ENCODE peak calls at places on chromosomes 1 and 21, in nine cellular contexts. C, G, E, F, B, K, Y, T and J are unnamed samples.

GRCh38 chr1:41003640-41004220 is 17.8 kb downstream of the SLFNL1 start:
- DNase-seq in K (peak), F (peak), B (peak), Y (peak), C (peak), G (peak), E (peak), T (peak), J (peak)

GRCh38 chr1:155940531-155940992 is 876 bp upstream of the RXFP4 start:
- DNase-seq in G (peak), C (peak), E (no peak), T (no peak), B (peak), K (peak), Y (peak), F (peak), J (peak)

GRCh38 chr1:212161231-212161781 is 123.9 kb upstream of the PPP2R5A start:
- DNase-seq in C (no peak), G (peak), E (no peak), T (no peak), F (no peak), K (peak), B (peak), Y (no peak), J (peak)

GRCh38 chr1:115377411-115377810 is 39.4 kb upstream of the NGF start:
- DNase-seq in T (no peak), E (no peak), G (peak), K (no peak), B (no peak), Y (no peak), C (no peak), F (no peak), J (peak)

GRCh38 chr1:206550446-206550845 is 43.1 kb downstream of the RASSF5 start:
- DNase-seq in K (no peak), G (peak), F (no peak), Y (no peak), E (no peak), T (no peak), B (no peak), C (no peak), J (no peak)

GRCh38 chr1:96145486-96145885 is 576.1 kb upstream of the PTBP2 start:
- DNase-seq in B (no peak), E (no peak), K (no peak), C (no peak), Y (no peak), F (no peak), T (no peak), G (no peak), J (no peak)

GRCh38 chr1:27959792-27960603 is at the start of gene XKR8:
- DNase-seq in C (peak), E (peak), Y (peak), F (peak), K (peak), T (peak), G (peak), B (peak), J (peak)

GRCh38 chr1:115166531-115167091 is 77.3 kb upstream of the TSPAN2 start:
- DNase-seq in F (no peak), E (no peak), K (no peak), C (no peak), G (peak), B (no peak), T (no peak), Y (no peak), J (peak)

GRCh38 chr1:185208626-185209170 is 51.7 kb downstream of the SWT1 start:
- DNase-seq in K (no peak), T (no peak), G (peak), C (no peak), Y (no peak), E (no peak), B (no peak), F (no peak), J (peak)

GRCh38 chr1:28663871-28664470 is 4.6 kb upstream of the GMEB1 start:
- DNase-seq in Y (no peak), C (no peak), T (no peak), G (no peak), K (no peak), B (no peak), E (no peak), F (no peak), J (no peak)

GRCh38 chr1:65230741-65231439 is 78.5 kb upstream of the DNAJC6 start:
- DNase-seq in E (peak), T (no peak), C (no peak), B (no peak), Y (no peak), F (no peak), K (no peak), G (peak), J (no peak)

GRCh38 chr1:51648180-51649109 is 31.6 kb downstream of the OSBPL9 start:
- DNase-seq in Y (peak), F (peak), K (no peak), T (no peak), E (no peak), B (peak), G (peak), C (no peak), J (peak)

GRCh38 chr1:167474191-167474641 is 44.1 kb downstream of the CD247 start:
- DNase-seq in B (no peak), C (no peak), G (no peak), E (no peak), Y (no peak), T (no peak), F (no peak), K (no peak), J (no peak)

GRCh38 chr1:149936076-149936991 is at the start of gene MTMR11:
- DNase-seq in Y (peak), C (peak), F (peak), G (peak), T (no peak), K (no peak), E (no peak), B (no peak), J (peak)

GRCh38 chr1:10888791-10889627 is 92.6 kb upstream of the CASZ1 start:
- DNase-seq in G (no peak), K (no peak), F (no peak), T (no peak), C (no peak), B (no peak), E (no peak), Y (no peak), J (no peak)

DNA sequence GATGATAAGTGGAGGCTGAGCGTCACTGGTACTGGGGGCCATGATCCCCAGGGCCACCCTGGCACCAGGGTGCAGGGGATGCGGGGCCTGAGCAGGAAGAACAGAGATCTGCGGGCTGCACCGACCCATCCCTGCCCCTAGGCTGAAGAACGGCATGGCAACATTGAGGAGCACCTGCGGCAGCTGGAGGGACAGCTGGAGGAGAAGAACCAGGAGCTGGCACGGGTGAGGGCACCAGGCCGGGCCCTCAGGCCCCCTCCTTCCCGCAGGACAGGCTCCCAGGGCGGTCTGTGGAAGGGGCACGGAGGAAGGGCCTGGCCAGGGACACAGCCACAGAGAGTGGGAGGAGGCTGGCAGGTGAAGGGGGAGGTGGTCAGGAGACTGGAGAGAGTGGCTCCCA is 21.8 kb downstream of the PPFIA4 start:
- DNase-seq in C (no peak), K (no peak), T (no peak), G (no peak), E (no peak), F (no peak), B (no peak), Y (no peak), J (no peak)
- TF ChIP-seq CTCF in C (no peak), K (no peak), T (no peak), G (no peak), E (no peak), F (no peak), B (no peak), Y (no peak), J (no peak)

GRCh38 chr1:54884768-54885167 is 2.2 kb downstream of the DHCR24 start:
- DNase-seq in F (no peak), C (no peak), G (no peak), T (no peak), K (no peak), B (no peak), E (no peak), Y (no peak), J (no peak)
- H3K4me3 ChIP-seq in F (no peak), C (no peak), G (peak), T (no peak), K (peak), B (peak), E (no peak), Y (no peak), J (peak)

GRCh38 chr1:147647796-147648633 is 22.3 kb downstream of the ACP6 start:
- DNase-seq in G (no peak), F (no peak), C (no peak), Y (peak), E (no peak), B (peak), K (no peak), T (no peak), J (no peak)
- TF ChIP-seq CTCF in G (no peak), F (no peak), C (no peak), Y (no peak), E (no peak), B (no peak), K (no peak), T (no peak), J (no peak)

GRCh38 chr1:200963076-200963475 is 60.4 kb downstream of the KIF21B start:
- DNase-seq in T (no peak), G (no peak), F (no peak), Y (no peak), B (no peak), K (no peak), E (no peak), C (no peak), J (peak)
- H3K4me3 ChIP-seq in T (no peak), G (no peak), F (no peak), Y (no peak), B (no peak), K (no peak), E (no peak), C (no peak), J (no peak)

GRCh38 chr1:56898888-56899287 is 44.3 kb downstream of the C8A start:
- DNase-seq in Y (no peak), C (no peak), K (no peak), B (no peak), T (no peak), G (no peak), E (no peak), F (no peak), J (no peak)

GRCh38 chr1:56905667-56906066 is 51.1 kb downstream of the C8A start:
- DNase-seq in K (no peak), T (no peak), E (no peak), C (no peak), B (no peak), F (no peak), Y (no peak), G (no peak), J (no peak)

GRCh38 chr1:56904706-56905105 is 50.1 kb downstream of the C8A start:
- DNase-seq in K (no peak), C (no peak), Y (no peak), E (no peak), B (no peak), T (no peak), F (no peak), G (no peak), J (no peak)

GRCh38 chr1:56901720-56902119 is 47.1 kb downstream of the C8A start:
- DNase-seq in K (no peak), T (no peak), Y (no peak), F (no peak), B (no peak), C (no peak), E (no peak), G (peak), J (peak)

DNA sequence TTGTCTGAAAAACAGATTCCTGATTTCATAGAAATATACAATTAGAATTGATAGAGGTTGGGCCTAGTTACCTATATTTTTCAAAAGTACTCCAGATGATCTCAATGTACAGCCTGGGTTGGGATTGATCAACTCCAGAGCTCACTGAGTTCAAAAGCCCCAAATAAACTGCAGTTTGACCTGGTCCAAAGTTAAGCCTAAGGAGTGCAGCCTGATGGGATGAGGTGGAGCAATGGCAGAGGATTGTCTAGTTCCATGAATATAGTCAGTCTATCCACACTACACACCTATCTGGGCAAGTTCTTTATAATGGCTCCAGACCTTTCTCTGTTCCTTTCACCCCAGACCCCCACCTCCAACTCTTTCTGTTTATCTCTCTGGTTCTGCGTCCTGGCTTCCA is 49.2 kb downstream of the C8A start:
- DNase-seq in T (no peak), Y (no peak), G (no peak), F (no peak), C (no peak), B (no peak), K (no peak), E (no peak), J (no peak)
- TF ChIP-seq CTCF in T (no peak), Y (no peak), G (no peak), F (no peak), C (no peak), B (no peak), K (no peak), E (no peak), J (no peak)

GRCh38 chr1:7070389-7071029 is 285.3 kb downstream of the CAMTA1 start:
- DNase-seq in K (peak), B (peak), T (peak), C (peak), F (peak), Y (peak), G (peak), E (peak), J (peak)
- H3K4me3 ChIP-seq in K (peak), B (no peak), T (no peak), C (peak), F (peak), Y (no peak), G (peak), E (peak), J (peak)

GRCh38 chr1:8318436-8318835 is 522 bp downstream of the SLC45A1 start:
- DNase-seq in K (no peak), F (no peak), C (no peak), G (no peak), T (no peak), E (no peak), Y (no peak), B (peak), J (no peak)

GRCh38 chr1:8314346-8315280 is 3.3 kb upstream of the SLC45A1 start:
- DNase-seq in Y (peak), B (peak), T (peak), F (peak), K (peak), G (peak), E (no peak), C (peak), J (peak)

GRCh38 chr1:8317647-8318360 is at the start of gene SLC45A1:
- DNase-seq in C (peak), F (peak), K (peak), T (peak), E (no peak), G (peak), B (peak), Y (peak), J (peak)

GRCh38 chr1:8312235-8313218 is 5.4 kb upstream of the SLC45A1 start:
- DNase-seq in K (no peak), B (no peak), G (no peak), C (peak), T (peak), Y (no peak), F (no peak), E (no peak), J (no peak)

DNA sequence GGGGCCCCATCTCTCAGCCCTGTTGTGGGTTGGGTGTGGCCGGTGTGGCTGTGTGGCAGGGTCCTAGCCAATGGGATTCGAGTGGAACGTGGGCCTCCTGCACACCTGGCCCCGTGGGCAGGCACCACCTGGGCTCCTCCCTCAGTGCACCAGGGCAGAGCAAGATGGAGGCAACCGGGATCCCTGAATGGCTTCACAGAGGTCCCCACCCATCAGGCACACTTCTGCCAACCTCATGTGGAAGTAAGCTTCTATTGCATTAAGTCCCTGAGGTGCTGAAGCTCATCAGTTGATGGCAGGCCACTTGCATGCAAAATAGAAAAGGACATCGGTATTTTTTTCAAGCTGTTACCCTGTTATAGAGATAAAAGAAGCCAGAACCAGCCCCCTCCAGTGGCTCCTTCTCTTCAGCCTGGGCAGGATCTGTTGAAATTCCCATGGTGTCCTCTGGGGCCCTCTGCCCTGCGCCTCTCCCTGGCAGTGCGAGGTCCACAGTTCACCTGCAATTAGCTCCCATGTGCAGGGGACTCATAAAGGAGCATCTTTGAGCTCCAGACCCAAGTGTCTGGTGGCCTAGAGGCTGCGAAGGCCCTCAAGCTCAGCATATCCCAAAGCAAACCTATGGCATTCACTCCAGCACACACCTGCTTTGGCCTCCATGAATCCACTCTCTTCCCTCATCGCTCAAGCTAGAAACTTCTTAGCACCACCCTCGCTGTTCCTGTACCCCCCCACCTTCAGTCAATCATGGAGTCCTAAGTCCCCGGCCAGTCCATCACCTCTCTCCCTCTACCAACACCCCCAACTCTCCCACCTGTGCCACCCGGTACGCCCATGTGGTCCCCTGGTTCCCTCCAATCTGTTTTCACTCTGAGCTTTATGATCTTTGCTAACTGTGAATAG is 2.1 kb upstream of the SLC45A1 start:
- DNase-seq in K (no peak), C (no peak), G (no peak), F (no peak), E (no peak), B (peak), Y (no peak), T (peak), J (no peak)
- TF ChIP-seq CTCF in K (peak), C (no peak), G (peak), F (no peak), E (no peak), B (no peak), Y (peak), T (no peak), J (peak)

GRCh38 chr21:25638634-25639166 is 358 bp upstream of the JAM2 start:
- DNase-seq in G (peak), K (no peak), Y (no peak), C (no peak), F (no peak), E (no peak), B (no peak), T (no peak), J (no peak)

GRCh38 chr21:25639922-25640670 is 1.0 kb downstream of the JAM2 start:
- DNase-seq in C (no peak), K (no peak), F (peak), T (no peak), G (no peak), B (no peak), Y (no peak), E (no peak), J (no peak)

GRCh38 chr21:25643486-25643885 is 4.4 kb downstream of the JAM2 start:
- DNase-seq in E (no peak), C (no peak), K (no peak), Y (no peak), T (no peak), B (no peak), G (no peak), F (no peak), J (no peak)

GRCh38 chr21:25639167-25639921 is at the start of gene JAM2:
- DNase-seq in C (no peak), T (peak), Y (peak), B (no peak), G (peak), K (no peak), F (peak), E (peak), J (no peak)

DNA sequence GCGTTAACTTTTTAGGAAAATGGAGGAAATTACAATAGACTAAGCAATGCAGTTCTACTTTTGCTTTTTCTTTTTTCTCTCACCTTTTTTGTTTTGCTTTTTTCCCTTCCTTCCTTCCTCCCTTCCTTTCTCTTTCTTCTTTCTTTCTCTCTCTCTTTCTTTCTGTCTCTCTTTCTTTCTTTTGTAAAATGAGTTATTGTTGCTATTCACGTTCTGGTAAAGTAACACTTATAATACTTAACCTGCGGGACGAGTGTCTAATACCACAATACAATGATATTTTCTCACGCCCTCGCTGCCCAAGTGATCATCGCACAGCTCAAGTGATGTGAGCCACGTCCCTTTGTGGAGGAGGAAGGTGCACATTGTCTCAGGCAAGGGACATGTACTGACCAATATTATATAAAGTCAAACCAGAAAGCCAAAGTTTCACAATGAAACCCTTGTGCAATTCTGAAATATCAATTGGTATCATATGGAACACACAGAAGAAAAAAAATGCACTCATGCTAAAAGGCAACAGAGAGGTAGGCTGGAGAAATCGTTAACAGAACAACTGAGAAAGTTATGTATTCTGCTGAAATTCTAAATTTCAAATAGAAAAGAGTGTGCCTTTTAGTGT is 1.7 kb downstream of the JAM2 start:
- DNase-seq in G (no peak), F (no peak), K (no peak), T (no peak), B (no peak), C (no peak), Y (no peak), E (no peak), J (no peak)
- H3K4me3 ChIP-seq in G (no peak), F (peak), K (peak), T (no peak), B (no peak), C (peak), Y (no peak), E (no peak), J (no peak)

GRCh38 chr1:100449477-100449876 is 88.5 kb upstream of the GPR88 start:
- DNase-seq in T (no peak), F (no peak), K (no peak), C (no peak), E (no peak), G (no peak), Y (no peak), B (no peak), J (no peak)

GRCh38 chr1:100448371-100448770 is 89.6 kb upstream of the GPR88 start:
- DNase-seq in K (no peak), E (no peak), G (no peak), T (peak), B (no peak), Y (no peak), F (no peak), C (peak), J (no peak)

GRCh38 chr1:100456880-100457279 is 81.1 kb upstream of the GPR88 start:
- DNase-seq in G (peak), E (no peak), F (no peak), B (no peak), K (no peak), T (no peak), C (no peak), Y (no peak), J (peak)

GRCh38 chr1:100455478-100456072 is 82.4 kb upstream of the GPR88 start:
- DNase-seq in T (no peak), E (peak), B (peak), F (no peak), K (no peak), G (peak), C (no peak), Y (no peak), J (peak)

GRCh38 chr1:100452641-100453040 is 85.3 kb upstream of the GPR88 start:
- DNase-seq in T (no peak), E (peak), F (no peak), C (no peak), Y (no peak), B (no peak), K (no peak), G (no peak), J (peak)
- TF ChIP-seq CTCF in T (no peak), E (no peak), F (no peak), C (no peak), Y (no peak), B (no peak), K (no peak), G (no peak), J (no peak)

GRCh38 chr21:14545906-14546480 is at the start of gene SAMSN1:
- DNase-seq in C (peak), E (peak), G (peak), F (no peak), Y (peak), T (no peak), B (peak), K (no peak), J (no peak)
- H3K4me3 ChIP-seq in C (peak), E (no peak), G (peak), F (no peak), Y (no peak), T (no peak), B (peak), K (no peak), J (no peak)